ENCODE peak calls at places on chromosome 13, in ten cellular contexts. One of them, this sample, is unnamed.

GRCh38 chr13:45113809-45114208 is 6.5 kb upstream of the GTF2F2 start:
- DNase-seq in breast epithelium: no peak
- DNase-seq in CD8-positive, alpha-beta T cell: no peak
- DNase-seq in iPS DF 6.9: no peak
- DNase-seq in fibroblast of lung: no peak
- DNase-seq in heart right ventricle: no peak
- DNase-seq in stomach: no peak
- DNase-seq in effector memory CD4-positive, alpha-beta T cell: no peak
- DNase-seq in small intestine: no peak
- DNase-seq in cardiac muscle cell: no peak
- DNase-seq in this sample: no peak

GRCh38 chr13:78689011-78689410 is 30.1 kb upstream of the OBI1 start:
- DNase-seq in cardiac muscle cell: peak; percentile 6
- DNase-seq in CD8-positive, alpha-beta T cell: no peak
- DNase-seq in effector memory CD4-positive, alpha-beta T cell: no peak
- DNase-seq in small intestine: peak; percentile 2
- DNase-seq in stomach: no peak
- DNase-seq in iPS DF 6.9: no peak
- DNase-seq in heart right ventricle: no peak
- DNase-seq in fibroblast of lung: peak; percentile 12
- DNase-seq in breast epithelium: no peak
- DNase-seq in this sample: no peak

GRCh38 chr13:106449096-106449495 is 86.4 kb downstream of the EFNB2 start:
- DNase-seq in fibroblast of lung: no peak
- DNase-seq in stomach: no peak
- DNase-seq in cardiac muscle cell: no peak
- DNase-seq in effector memory CD4-positive, alpha-beta T cell: no peak
- DNase-seq in small intestine: no peak
- DNase-seq in heart right ventricle: no peak
- DNase-seq in breast epithelium: no peak
- DNase-seq in CD8-positive, alpha-beta T cell: no peak
- DNase-seq in iPS DF 6.9: no peak
- DNase-seq in this sample: no peak

GRCh38 chr13:25170554-25171107 is 1.5 kb downstream of the AMER2 start:
- DNase-seq in breast epithelium: no peak
- DNase-seq in stomach: no peak
- DNase-seq in heart right ventricle: no peak
- DNase-seq in small intestine: no peak
- DNase-seq in CD8-positive, alpha-beta T cell: no peak
- DNase-seq in cardiac muscle cell: peak; percentile 39
- DNase-seq in effector memory CD4-positive, alpha-beta T cell: no peak
- DNase-seq in iPS DF 6.9: no peak
- DNase-seq in fibroblast of lung: no peak
- DNase-seq in this sample: no peak

GRCh38 chr13:102039264-102039663 is 362.6 kb downstream of the FGF14 start:
- DNase-seq in CD8-positive, alpha-beta T cell: no peak
- DNase-seq in effector memory CD4-positive, alpha-beta T cell: no peak
- DNase-seq in cardiac muscle cell: no peak
- DNase-seq in fibroblast of lung: no peak
- DNase-seq in breast epithelium: no peak
- DNase-seq in heart right ventricle: no peak
- DNase-seq in small intestine: no peak
- DNase-seq in stomach: no peak
- DNase-seq in iPS DF 6.9: no peak
- DNase-seq in this sample: no peak

GRCh38 chr13:84208251-84208650 is 326.0 kb upstream of the SLITRK1 start:
- DNase-seq in heart right ventricle: no peak
- DNase-seq in CD8-positive, alpha-beta T cell: no peak
- DNase-seq in effector memory CD4-positive, alpha-beta T cell: no peak
- DNase-seq in fibroblast of lung: no peak
- DNase-seq in stomach: no peak
- DNase-seq in cardiac muscle cell: no peak
- DNase-seq in breast epithelium: no peak
- DNase-seq in iPS DF 6.9: no peak
- DNase-seq in small intestine: no peak
- DNase-seq in this sample: no peak

GRCh38 chr13:113454936-113455335 is 1.6 kb upstream of the ADPRHL1 start:
- DNase-seq in effector memory CD4-positive, alpha-beta T cell: no peak
- DNase-seq in CD8-positive, alpha-beta T cell: no peak
- DNase-seq in fibroblast of lung: no peak
- DNase-seq in iPS DF 6.9: no peak
- DNase-seq in stomach: no peak
- DNase-seq in heart right ventricle: no peak
- DNase-seq in small intestine: no peak
- DNase-seq in cardiac muscle cell: no peak
- DNase-seq in breast epithelium: no peak
- DNase-seq in this sample: no peak

GRCh38 chr13:51811920-51812328 is 8.0 kb upstream of the DHRS12 start:
- DNase-seq in stomach: no peak
- DNase-seq in effector memory CD4-positive, alpha-beta T cell: no peak
- DNase-seq in CD8-positive, alpha-beta T cell: no peak
- DNase-seq in cardiac muscle cell: no peak
- DNase-seq in small intestine: no peak
- DNase-seq in iPS DF 6.9: no peak
- DNase-seq in fibroblast of lung: no peak
- DNase-seq in breast epithelium: no peak
- DNase-seq in heart right ventricle: no peak
- DNase-seq in this sample: no peak

GRCh38 chr13:27354379-27354778 is 70.0 kb upstream of the GTF3A start:
- DNase-seq in effector memory CD4-positive, alpha-beta T cell: no peak
- DNase-seq in CD8-positive, alpha-beta T cell: no peak
- DNase-seq in small intestine: no peak
- DNase-seq in iPS DF 6.9: no peak
- DNase-seq in breast epithelium: no peak
- DNase-seq in cardiac muscle cell: no peak
- DNase-seq in stomach: no peak
- DNase-seq in heart right ventricle: no peak
- DNase-seq in fibroblast of lung: peak; percentile 77
- DNase-seq in this sample: no peak

GRCh38 chr13:110869231-110869804 is 45.6 kb downstream of the ANKRD10 start:
- DNase-seq in heart right ventricle: peak; percentile 28
- DNase-seq in stomach: no peak
- DNase-seq in CD8-positive, alpha-beta T cell: no peak
- DNase-seq in cardiac muscle cell: no peak
- DNase-seq in small intestine: no peak
- DNase-seq in breast epithelium: no peak
- DNase-seq in iPS DF 6.9: no peak
- DNase-seq in fibroblast of lung: no peak
- DNase-seq in effector memory CD4-positive, alpha-beta T cell: no peak
- DNase-seq in this sample: no peak
- H3K4me3 ChIP-seq in heart right ventricle: peak overlapping the region; percentile 32
- H3K4me3 ChIP-seq in stomach: peak overlapping the region; percentile 19
- H3K4me3 ChIP-seq in CD8-positive, alpha-beta T cell: no peak overlapping the region
- H3K4me3 ChIP-seq in cardiac muscle cell: no peak overlapping the region
- H3K4me3 ChIP-seq in small intestine: no peak overlapping the region
- H3K4me3 ChIP-seq in breast epithelium: peak overlapping the region; percentile 53
- H3K4me3 ChIP-seq in iPS DF 6.9: no peak overlapping the region
- H3K4me3 ChIP-seq in fibroblast of lung: peak overlapping the region; percentile 48
- H3K4me3 ChIP-seq in effector memory CD4-positive, alpha-beta T cell: no peak overlapping the region
- H3K4me3 ChIP-seq in this sample: peak overlapping the region; percentile 23

DNA sequence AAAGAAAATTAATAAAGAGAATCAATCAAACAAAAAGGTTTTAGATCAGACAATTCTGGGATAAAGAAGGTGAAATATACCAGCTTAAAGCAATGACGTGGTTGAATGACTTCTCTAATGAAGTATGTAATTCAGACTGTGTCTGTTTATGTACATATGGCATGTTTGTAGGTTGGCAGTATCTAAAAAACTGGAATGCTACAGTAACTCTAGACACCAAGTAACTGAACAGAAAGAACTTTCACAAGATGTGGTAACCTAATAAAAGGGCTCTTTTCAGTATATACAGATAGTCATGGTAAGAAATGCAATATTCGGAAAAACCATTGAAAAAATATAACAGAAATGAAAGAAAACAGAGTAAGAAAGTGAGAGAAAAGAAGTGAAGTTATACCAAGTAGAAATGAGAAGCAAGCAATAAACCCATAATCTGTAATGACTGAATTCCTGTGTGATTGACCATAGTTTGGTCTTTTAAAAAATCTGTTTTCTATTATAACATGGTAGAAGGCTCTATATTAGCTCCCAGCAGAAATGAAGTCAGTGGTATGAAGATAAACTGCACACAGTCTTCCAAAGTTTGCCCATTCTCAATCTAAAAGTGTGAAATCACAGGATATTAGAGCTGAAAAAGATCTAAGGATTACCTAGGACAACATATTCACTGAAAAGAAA is 31.4 kb downstream of the ELF1 start:
- DNase-seq in fibroblast of lung: peak; percentile 38
- DNase-seq in heart right ventricle: no peak
- DNase-seq in cardiac muscle cell: no peak
- DNase-seq in CD8-positive, alpha-beta T cell: no peak
- DNase-seq in breast epithelium: no peak
- DNase-seq in stomach: no peak
- DNase-seq in iPS DF 6.9: no peak
- DNase-seq in effector memory CD4-positive, alpha-beta T cell: no peak
- DNase-seq in small intestine: no peak
- DNase-seq in this sample: no peak
- H3K4me1 ChIP-seq in fibroblast of lung: peaks cover 4% of the 10 kb centered on the region
- H3K4me1 ChIP-seq in heart right ventricle: peaks cover 7% of the 10 kb centered on the region
- H3K4me1 ChIP-seq in cardiac muscle cell: peaks cover 7% of the 10 kb centered on the region
- H3K4me1 ChIP-seq in CD8-positive, alpha-beta T cell: peaks cover 77% of the 10 kb centered on the region
- H3K4me1 ChIP-seq in breast epithelium: peaks cover under 1% of the 10 kb centered on the region
- H3K4me1 ChIP-seq in stomach: peaks cover 52% of the 10 kb centered on the region
- H3K4me1 ChIP-seq in iPS DF 6.9: no peaks in the 10 kb centered on the region
- H3K4me1 ChIP-seq in effector memory CD4-positive, alpha-beta T cell: peaks cover 26% of the 10 kb centered on the region
- H3K4me1 ChIP-seq in small intestine: peaks cover 19% of the 10 kb centered on the region
- H3K4me1 ChIP-seq in this sample: peaks cover 33% of the 10 kb centered on the region

GRCh38 chr13:46484561-46484960 is 68.4 kb upstream of the LRCH1 start:
- DNase-seq in heart right ventricle: no peak
- DNase-seq in breast epithelium: no peak
- DNase-seq in fibroblast of lung: peak; percentile 37
- DNase-seq in iPS DF 6.9: no peak
- DNase-seq in small intestine: no peak
- DNase-seq in stomach: no peak
- DNase-seq in cardiac muscle cell: no peak
- DNase-seq in CD8-positive, alpha-beta T cell: no peak
- DNase-seq in effector memory CD4-positive, alpha-beta T cell: no peak
- DNase-seq in this sample: no peak
- H3K9me3 ChIP-seq in heart right ventricle: peaks cover 5% of the 10 kb centered on the region
- H3K9me3 ChIP-seq in breast epithelium: peaks cover 26% of the 10 kb centered on the region
- H3K9me3 ChIP-seq in fibroblast of lung: no peaks in the 10 kb centered on the region
- H3K9me3 ChIP-seq in iPS DF 6.9: no peaks in the 10 kb centered on the region
- H3K9me3 ChIP-seq in small intestine: no peaks in the 10 kb centered on the region
- H3K9me3 ChIP-seq in stomach: peaks cover 36% of the 10 kb centered on the region
- H3K9me3 ChIP-seq in cardiac muscle cell: no peaks in the 10 kb centered on the region
- H3K9me3 ChIP-seq in CD8-positive, alpha-beta T cell: peaks cover 6% of the 10 kb centered on the region
- H3K9me3 ChIP-seq in effector memory CD4-positive, alpha-beta T cell: peaks cover 12% of the 10 kb centered on the region
- H3K9me3 ChIP-seq in this sample: no peaks in the 10 kb centered on the region

DNA sequence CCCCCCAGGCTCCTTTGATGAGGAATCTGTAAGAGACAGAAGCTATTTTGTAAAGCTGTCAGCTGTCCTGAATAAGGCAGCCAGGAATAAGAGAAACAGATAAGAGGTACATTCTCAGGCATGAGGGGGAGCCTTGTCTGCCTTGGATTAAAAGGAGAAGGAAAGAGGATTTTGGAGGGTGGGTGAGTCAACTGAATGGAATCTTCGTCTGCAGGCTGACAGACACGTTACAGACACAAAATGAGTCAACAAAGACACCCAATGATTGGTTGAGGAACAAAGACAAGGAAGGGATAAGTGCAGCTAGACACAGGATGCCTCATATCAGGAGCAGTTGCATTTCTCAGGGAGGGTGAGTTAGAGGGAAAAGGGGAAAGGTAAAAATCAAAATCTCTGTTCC is 162.5 kb downstream of the OLFM4 start:
- DNase-seq in small intestine: no peak
- DNase-seq in stomach: no peak
- DNase-seq in fibroblast of lung: no peak
- DNase-seq in iPS DF 6.9: no peak
- DNase-seq in cardiac muscle cell: peak; percentile 11
- DNase-seq in heart right ventricle: no peak
- DNase-seq in CD8-positive, alpha-beta T cell: no peak
- DNase-seq in breast epithelium: no peak
- DNase-seq in effector memory CD4-positive, alpha-beta T cell: no peak
- DNase-seq in this sample: no peak
- H3K4me3 ChIP-seq in small intestine: no peak overlapping the region
- H3K4me3 ChIP-seq in stomach: no peak overlapping the region
- H3K4me3 ChIP-seq in fibroblast of lung: no peak overlapping the region
- H3K4me3 ChIP-seq in iPS DF 6.9: no peak overlapping the region
- H3K4me3 ChIP-seq in cardiac muscle cell: no peak overlapping the region
- H3K4me3 ChIP-seq in heart right ventricle: no peak overlapping the region
- H3K4me3 ChIP-seq in CD8-positive, alpha-beta T cell: no peak overlapping the region
- H3K4me3 ChIP-seq in breast epithelium: no peak overlapping the region
- H3K4me3 ChIP-seq in effector memory CD4-positive, alpha-beta T cell: no peak overlapping the region
- H3K4me3 ChIP-seq in this sample: no peak overlapping the region

GRCh38 chr13:46580362-46580839 is 27.4 kb downstream of the LRCH1 start:
- DNase-seq in cardiac muscle cell: no peak
- DNase-seq in effector memory CD4-positive, alpha-beta T cell: no peak
- DNase-seq in CD8-positive, alpha-beta T cell: no peak
- DNase-seq in breast epithelium: no peak
- DNase-seq in iPS DF 6.9: no peak
- DNase-seq in stomach: no peak
- DNase-seq in heart right ventricle: no peak
- DNase-seq in fibroblast of lung: no peak
- DNase-seq in small intestine: no peak
- DNase-seq in this sample: no peak
- H3K4me1 ChIP-seq in cardiac muscle cell: peaks cover 70% of the 10 kb centered on the region
- H3K4me1 ChIP-seq in effector memory CD4-positive, alpha-beta T cell: peaks cover 11% of the 10 kb centered on the region
- H3K4me1 ChIP-seq in CD8-positive, alpha-beta T cell: peaks cover 14% of the 10 kb centered on the region
- H3K4me1 ChIP-seq in breast epithelium: peaks cover 9% of the 10 kb centered on the region
- H3K4me1 ChIP-seq in iPS DF 6.9: no peaks in the 10 kb centered on the region
- H3K4me1 ChIP-seq in stomach: peaks cover 40% of the 10 kb centered on the region
- H3K4me1 ChIP-seq in heart right ventricle: peaks cover 26% of the 10 kb centered on the region
- H3K4me1 ChIP-seq in fibroblast of lung: peaks cover 22% of the 10 kb centered on the region
- H3K4me1 ChIP-seq in small intestine: peaks cover 26% of the 10 kb centered on the region
- H3K4me1 ChIP-seq in this sample: peaks cover 29% of the 10 kb centered on the region

GRCh38 chr13:20498659-20499058 is 27.0 kb downstream of the CRYL1 start:
- DNase-seq in fibroblast of lung: no peak
- DNase-seq in CD8-positive, alpha-beta T cell: no peak
- DNase-seq in cardiac muscle cell: no peak
- DNase-seq in heart right ventricle: no peak
- DNase-seq in breast epithelium: no peak
- DNase-seq in stomach: no peak
- DNase-seq in iPS DF 6.9: no peak
- DNase-seq in effector memory CD4-positive, alpha-beta T cell: no peak
- DNase-seq in small intestine: no peak
- DNase-seq in this sample: no peak

GRCh38 chr13:20503088-20504083 is 22.3 kb downstream of the CRYL1 start:
- DNase-seq in fibroblast of lung: no peak
- DNase-seq in effector memory CD4-positive, alpha-beta T cell: no peak
- DNase-seq in heart right ventricle: no peak
- DNase-seq in CD8-positive, alpha-beta T cell: no peak
- DNase-seq in small intestine: no peak
- DNase-seq in stomach: no peak
- DNase-seq in cardiac muscle cell: no peak
- DNase-seq in breast epithelium: no peak
- DNase-seq in iPS DF 6.9: no peak
- DNase-seq in this sample: no peak

GRCh38 chr13:20499986-20500385 is 25.7 kb downstream of the CRYL1 start:
- DNase-seq in CD8-positive, alpha-beta T cell: no peak
- DNase-seq in fibroblast of lung: no peak
- DNase-seq in breast epithelium: no peak
- DNase-seq in small intestine: no peak
- DNase-seq in iPS DF 6.9: no peak
- DNase-seq in heart right ventricle: no peak
- DNase-seq in effector memory CD4-positive, alpha-beta T cell: no peak
- DNase-seq in stomach: no peak
- DNase-seq in cardiac muscle cell: no peak
- DNase-seq in this sample: no peak

GRCh38 chr13:20501548-20501947 is 24.1 kb downstream of the CRYL1 start:
- DNase-seq in CD8-positive, alpha-beta T cell: no peak
- DNase-seq in fibroblast of lung: no peak
- DNase-seq in stomach: no peak
- DNase-seq in heart right ventricle: no peak
- DNase-seq in breast epithelium: no peak
- DNase-seq in cardiac muscle cell: no peak
- DNase-seq in effector memory CD4-positive, alpha-beta T cell: no peak
- DNase-seq in small intestine: no peak
- DNase-seq in iPS DF 6.9: no peak
- DNase-seq in this sample: no peak

GRCh38 chr13:20501139-20501538 is 24.5 kb downstream of the CRYL1 start:
- DNase-seq in effector memory CD4-positive, alpha-beta T cell: no peak
- DNase-seq in heart right ventricle: no peak
- DNase-seq in small intestine: no peak
- DNase-seq in stomach: no peak
- DNase-seq in CD8-positive, alpha-beta T cell: no peak
- DNase-seq in fibroblast of lung: no peak
- DNase-seq in breast epithelium: no peak
- DNase-seq in cardiac muscle cell: no peak
- DNase-seq in iPS DF 6.9: no peak
- DNase-seq in this sample: no peak
- H3K9me3 ChIP-seq in effector memory CD4-positive, alpha-beta T cell: no peaks in the 10 kb centered on the region
- H3K9me3 ChIP-seq in heart right ventricle: no peaks in the 10 kb centered on the region
- H3K9me3 ChIP-seq in small intestine: no peaks in the 10 kb centered on the region
- H3K9me3 ChIP-seq in stomach: no peaks in the 10 kb centered on the region
- H3K9me3 ChIP-seq in CD8-positive, alpha-beta T cell: no peaks in the 10 kb centered on the region
- H3K9me3 ChIP-seq in fibroblast of lung: no peaks in the 10 kb centered on the region
- H3K9me3 ChIP-seq in breast epithelium: peaks cover 6% of the 10 kb centered on the region
- H3K9me3 ChIP-seq in cardiac muscle cell: no peaks in the 10 kb centered on the region
- H3K9me3 ChIP-seq in iPS DF 6.9: no peaks in the 10 kb centered on the region
- H3K9me3 ChIP-seq in this sample: no peaks in the 10 kb centered on the region

This sample was measured in Peyer's patch.